ENCODE peak calls at places on chromosomes 3 and 15, in six cellular contexts. One of them, this sample, is unnamed.

GRCh38 chr3:188571531-188572115 is 417.7 kb downstream of the LPP start:
- DNase-seq in RPMI7951: no peak
- DNase-seq in ovary: no peak
- DNase-seq in naive thymus-derived CD8-positive, alpha-beta T cell: no peak
- DNase-seq in NCI-H2107: no peak
- DNase-seq in head of caudate nucleus: no peak
- DNase-seq in this sample: no peak

GRCh38 chr15:68821190-68821897 is 649 bp upstream of the ANP32A start:
- DNase-seq in RPMI7951: no peak
- DNase-seq in ovary: no peak
- DNase-seq in head of caudate nucleus: no peak
- DNase-seq in NCI-H2107: no peak
- DNase-seq in naive thymus-derived CD8-positive, alpha-beta T cell: no peak
- DNase-seq in this sample: peak; percentile 13

GRCh38 chr3:87270908-87271727 is 5.3 kb downstream of the POU1F1 start:
- DNase-seq in ovary: no peak
- DNase-seq in NCI-H2107: no peak
- DNase-seq in head of caudate nucleus: no peak
- DNase-seq in RPMI7951: peak; percentile 6
- DNase-seq in naive thymus-derived CD8-positive, alpha-beta T cell: no peak
- DNase-seq in this sample: peak; percentile 9

GRCh38 chr15:40313531-40314398 is 6.0 kb upstream of the PLCB2 start:
- DNase-seq in head of caudate nucleus: peak; percentile 72
- DNase-seq in naive thymus-derived CD8-positive, alpha-beta T cell: peak; percentile 49
- DNase-seq in ovary: peak; percentile 23
- DNase-seq in RPMI7951: peak; percentile 70
- DNase-seq in NCI-H2107: peak; percentile 40
- DNase-seq in this sample: peak; percentile 66

GRCh38 chr3:76998555-76998954 is 41.3 kb upstream of the ROBO2 start:
- DNase-seq in naive thymus-derived CD8-positive, alpha-beta T cell: no peak
- DNase-seq in NCI-H2107: no peak
- DNase-seq in head of caudate nucleus: no peak
- DNase-seq in ovary: no peak
- DNase-seq in RPMI7951: no peak
- DNase-seq in this sample: no peak

GRCh38 chr3:142796823-142797222 is 73.0 kb downstream of the TRPC1 start:
- DNase-seq in NCI-H2107: no peak
- DNase-seq in RPMI7951: no peak
- DNase-seq in head of caudate nucleus: no peak
- DNase-seq in naive thymus-derived CD8-positive, alpha-beta T cell: no peak
- DNase-seq in ovary: no peak
- DNase-seq in this sample: no peak

GRCh38 chr3:134567605-134568004 is 81.7 kb downstream of the CEP63 start:
- DNase-seq in NCI-H2107: no peak
- DNase-seq in ovary: no peak
- DNase-seq in RPMI7951: no peak
- DNase-seq in naive thymus-derived CD8-positive, alpha-beta T cell: no peak
- DNase-seq in head of caudate nucleus: no peak
- DNase-seq in this sample: no peak

GRCh38 chr15:36106640-36107335 is 472.6 kb upstream of the CDIN1 start:
- DNase-seq in naive thymus-derived CD8-positive, alpha-beta T cell: no peak
- DNase-seq in head of caudate nucleus: no peak
- DNase-seq in RPMI7951: no peak
- DNase-seq in NCI-H2107: no peak
- DNase-seq in ovary: no peak
- DNase-seq in this sample: no peak

GRCh38 chr15:52336530-52336929 is 40.9 kb upstream of the MYO5C start:
- DNase-seq in ovary: no peak
- DNase-seq in NCI-H2107: no peak
- DNase-seq in naive thymus-derived CD8-positive, alpha-beta T cell: no peak
- DNase-seq in head of caudate nucleus: no peak
- DNase-seq in RPMI7951: no peak
- DNase-seq in this sample: no peak

GRCh38 chr3:20108869-20109268 is 68.6 kb downstream of the KAT2B start:
- DNase-seq in naive thymus-derived CD8-positive, alpha-beta T cell: no peak
- DNase-seq in head of caudate nucleus: no peak
- DNase-seq in ovary: no peak
- DNase-seq in NCI-H2107: no peak
- DNase-seq in RPMI7951: no peak
- DNase-seq in this sample: no peak

GRCh38 chr15:55897560-55898336 is 95.7 kb downstream of the NEDD4 start:
- DNase-seq in ovary: peak; percentile 59
- DNase-seq in naive thymus-derived CD8-positive, alpha-beta T cell: no peak
- DNase-seq in RPMI7951: peak; percentile 74
- DNase-seq in head of caudate nucleus: peak; percentile 60
- DNase-seq in NCI-H2107: no peak
- DNase-seq in this sample: peak; percentile 58

GRCh38 chr3:64203216-64203615 is 22.1 kb downstream of the PRICKLE2 start:
- DNase-seq in ovary: no peak
- DNase-seq in naive thymus-derived CD8-positive, alpha-beta T cell: no peak
- DNase-seq in RPMI7951: peak; percentile 30
- DNase-seq in NCI-H2107: no peak
- DNase-seq in head of caudate nucleus: no peak
- DNase-seq in this sample: no peak

GRCh38 chr15:67178569-67179210 is 75.8 kb downstream of the AAGAB start:
- DNase-seq in ovary: peak; percentile 76
- DNase-seq in head of caudate nucleus: no peak
- DNase-seq in naive thymus-derived CD8-positive, alpha-beta T cell: no peak
- DNase-seq in RPMI7951: peak; percentile 99
- DNase-seq in NCI-H2107: no peak
- DNase-seq in this sample: peak; percentile 97

GRCh38 chr3:143163562-143163961 is 44.0 kb downstream of the CHST2 start:
- DNase-seq in ovary: no peak
- DNase-seq in head of caudate nucleus: no peak
- DNase-seq in RPMI7951: no peak
- DNase-seq in naive thymus-derived CD8-positive, alpha-beta T cell: no peak
- DNase-seq in NCI-H2107: no peak
- DNase-seq in this sample: no peak

GRCh38 chr3:123834631-123835030 is 49.5 kb downstream of the MYLK start:
- DNase-seq in head of caudate nucleus: no peak
- DNase-seq in NCI-H2107: no peak
- DNase-seq in naive thymus-derived CD8-positive, alpha-beta T cell: no peak
- DNase-seq in RPMI7951: peak; percentile 99
- DNase-seq in ovary: no peak
- DNase-seq in this sample: peak; percentile 97

GRCh38 chr3:32392530-32393302 is 1.1 kb downstream of the CMTM7 start:
- DNase-seq in ovary: peak; percentile 53
- DNase-seq in naive thymus-derived CD8-positive, alpha-beta T cell: no peak
- DNase-seq in head of caudate nucleus: no peak
- DNase-seq in NCI-H2107: no peak
- DNase-seq in RPMI7951: peak; percentile 74
- DNase-seq in this sample: peak; percentile 73

GRCh38 chr15:85825719-85826118 is 31.0 kb upstream of the KLHL25 start:
- DNase-seq in NCI-H2107: no peak
- DNase-seq in ovary: no peak
- DNase-seq in RPMI7951: no peak
- DNase-seq in naive thymus-derived CD8-positive, alpha-beta T cell: no peak
- DNase-seq in head of caudate nucleus: no peak
- DNase-seq in this sample: no peak

GRCh38 chr3:136018876-136019275 is 53.3 kb downstream of the PPP2R3A start:
- DNase-seq in head of caudate nucleus: no peak
- DNase-seq in NCI-H2107: no peak
- DNase-seq in ovary: no peak
- DNase-seq in RPMI7951: peak; percentile 14
- DNase-seq in naive thymus-derived CD8-positive, alpha-beta T cell: no peak
- DNase-seq in this sample: no peak

GRCh38 chr15:84953726-84954125 is 27.9 kb upstream of the PDE8A start:
- DNase-seq in head of caudate nucleus: no peak
- DNase-seq in ovary: no peak
- DNase-seq in NCI-H2107: no peak
- DNase-seq in naive thymus-derived CD8-positive, alpha-beta T cell: no peak
- DNase-seq in RPMI7951: no peak
- DNase-seq in this sample: no peak

GRCh38 chr3:125353659-125354058 is 21.5 kb downstream of the ZNF148 start:
- DNase-seq in head of caudate nucleus: no peak
- DNase-seq in NCI-H2107: no peak
- DNase-seq in ovary: no peak
- DNase-seq in naive thymus-derived CD8-positive, alpha-beta T cell: no peak
- DNase-seq in RPMI7951: no peak
- DNase-seq in this sample: no peak

GRCh38 chr3:31247850-31248618 is 284.7 kb upstream of the STT3B start:
- DNase-seq in ovary: no peak
- DNase-seq in head of caudate nucleus: no peak
- DNase-seq in naive thymus-derived CD8-positive, alpha-beta T cell: no peak
- DNase-seq in NCI-H2107: no peak
- DNase-seq in RPMI7951: no peak
- DNase-seq in this sample: no peak

GRCh38 chr15:34084086-34084485 is 17.6 kb downstream of the EMC7 start:
- DNase-seq in head of caudate nucleus: no peak
- DNase-seq in NCI-H2107: no peak
- DNase-seq in RPMI7951: peak; percentile 29
- DNase-seq in naive thymus-derived CD8-positive, alpha-beta T cell: no peak
- DNase-seq in ovary: no peak
- DNase-seq in this sample: peak; percentile 14

GRCh38 chr3:55330756-55331155 is 156.3 kb downstream of the WNT5A start:
- DNase-seq in NCI-H2107: no peak
- DNase-seq in RPMI7951: no peak
- DNase-seq in naive thymus-derived CD8-positive, alpha-beta T cell: no peak
- DNase-seq in head of caudate nucleus: no peak
- DNase-seq in ovary: no peak
- DNase-seq in this sample: peak; percentile 5

GRCh38 chr3:187935623-187936156 is 190.4 kb upstream of the BCL6 start:
- DNase-seq in NCI-H2107: no peak
- DNase-seq in head of caudate nucleus: no peak
- DNase-seq in naive thymus-derived CD8-positive, alpha-beta T cell: peak; percentile 15
- DNase-seq in RPMI7951: peak; percentile 60
- DNase-seq in ovary: no peak
- DNase-seq in this sample: peak; percentile 15

GRCh38 chr15:94229591-94230365 is 1.6 kb upstream of the MCTP2 start:
- DNase-seq in NCI-H2107: no peak
- DNase-seq in RPMI7951: peak; percentile 63
- DNase-seq in head of caudate nucleus: no peak
- DNase-seq in naive thymus-derived CD8-positive, alpha-beta T cell: peak; percentile 48
- DNase-seq in ovary: no peak
- DNase-seq in this sample: peak; percentile 37

GRCh38 chr3:31248619-31248992 is 284.1 kb upstream of the STT3B start:
- DNase-seq in naive thymus-derived CD8-positive, alpha-beta T cell: no peak
- DNase-seq in ovary: no peak
- DNase-seq in NCI-H2107: no peak
- DNase-seq in head of caudate nucleus: no peak
- DNase-seq in RPMI7951: no peak
- DNase-seq in this sample: no peak

GRCh38 chr3:190258634-190259033 is 63.6 kb downstream of the CLDN1 start:
- DNase-seq in RPMI7951: no peak
- DNase-seq in head of caudate nucleus: peak; percentile 39
- DNase-seq in NCI-H2107: no peak
- DNase-seq in ovary: no peak
- DNase-seq in naive thymus-derived CD8-positive, alpha-beta T cell: no peak
- DNase-seq in this sample: no peak